ENCODE peak calls at places on chromosomes 5 and 9, in nine cellular contexts. J is tibial nerve, Z is heart left ventricle, Q is vagina, U is HepG2, I is GM12892, K is esophagus squamous epithelium, G is body of pancreas, D is endothelial cell of umbilical vein. M is an unnamed sample.

GRCh38 chr5:160800375-160800774 is 51.6 kb downstream of the ATP10B start:
- DNase-seq in Q (no peak), G (no peak), J (no peak), Z (no peak), K (no peak), U (no peak), I (no peak), D (no peak), M (no peak)

GRCh38 chr9:97046228-97046627 is 7.3 kb upstream of the CTSV start:
- DNase-seq in I (no peak), Z (no peak), K (no peak), D (no peak), G (peak), U (peak), Q (no peak), J (no peak), M (no peak)

GRCh38 chr5:72515211-72515610 is 8.0 kb upstream of the ZNF366 start:
- DNase-seq in Q (no peak), J (no peak), Z (no peak), K (no peak), G (no peak), U (no peak), D (no peak), I (no peak), M (no peak)

GRCh38 chr5:35470866-35471265 is 146.8 kb upstream of the SPEF2 start:
- DNase-seq in Z (no peak), G (no peak), J (no peak), K (no peak), I (no peak), U (peak), D (no peak), Q (no peak), M (no peak)

GRCh38 chr5:56671571-56671970 is 143.8 kb upstream of the MAP3K1 start:
- DNase-seq in J (no peak), Q (no peak), K (no peak), I (no peak), D (no peak), Z (no peak), U (no peak), G (no peak), M (no peak)

GRCh38 chr5:122835681-122836080 is 9.7 kb upstream of the SNX24 start:
- DNase-seq in G (no peak), Q (no peak), J (no peak), K (no peak), Z (no peak), I (no peak), U (no peak), D (no peak), M (no peak)

GRCh38 chr9:7149258-7149657 is 391.5 kb downstream of the KDM4C start:
- DNase-seq in U (no peak), D (no peak), I (no peak), G (no peak), Z (no peak), Q (no peak), K (no peak), J (no peak), M (no peak)

GRCh38 chr5:78404682-78405293 is 44.4 kb downstream of the SCAMP1 start:
- DNase-seq in G (no peak), I (no peak), Q (no peak), U (no peak), D (no peak), J (no peak), Z (no peak), K (no peak), M (no peak)

GRCh38 chr5:140548300-140548688 is 832 bp downstream of the EIF4EBP3 start:
- DNase-seq in D (no peak), K (no peak), I (no peak), G (no peak), J (no peak), U (no peak), Q (no peak), Z (no peak), M (no peak)

GRCh38 chr5:140548791-140549190 is 1.3 kb downstream of the EIF4EBP3 start:
- DNase-seq in D (no peak), I (no peak), J (no peak), Q (no peak), U (no peak), Z (no peak), G (no peak), K (no peak), M (no peak)

GRCh38 chr5:140549237-140550144 is 2.0 kb downstream of the EIF4EBP3 start:
- DNase-seq in G (peak), K (no peak), Q (no peak), U (no peak), D (peak), I (no peak), J (no peak), Z (peak), M (peak)

GRCh38 chr5:140551872-140552271 is 4.4 kb downstream of the EIF4EBP3 start:
- DNase-seq in J (no peak), K (no peak), I (no peak), Q (no peak), D (no peak), Z (no peak), G (no peak), U (no peak), M (no peak)

DNA sequence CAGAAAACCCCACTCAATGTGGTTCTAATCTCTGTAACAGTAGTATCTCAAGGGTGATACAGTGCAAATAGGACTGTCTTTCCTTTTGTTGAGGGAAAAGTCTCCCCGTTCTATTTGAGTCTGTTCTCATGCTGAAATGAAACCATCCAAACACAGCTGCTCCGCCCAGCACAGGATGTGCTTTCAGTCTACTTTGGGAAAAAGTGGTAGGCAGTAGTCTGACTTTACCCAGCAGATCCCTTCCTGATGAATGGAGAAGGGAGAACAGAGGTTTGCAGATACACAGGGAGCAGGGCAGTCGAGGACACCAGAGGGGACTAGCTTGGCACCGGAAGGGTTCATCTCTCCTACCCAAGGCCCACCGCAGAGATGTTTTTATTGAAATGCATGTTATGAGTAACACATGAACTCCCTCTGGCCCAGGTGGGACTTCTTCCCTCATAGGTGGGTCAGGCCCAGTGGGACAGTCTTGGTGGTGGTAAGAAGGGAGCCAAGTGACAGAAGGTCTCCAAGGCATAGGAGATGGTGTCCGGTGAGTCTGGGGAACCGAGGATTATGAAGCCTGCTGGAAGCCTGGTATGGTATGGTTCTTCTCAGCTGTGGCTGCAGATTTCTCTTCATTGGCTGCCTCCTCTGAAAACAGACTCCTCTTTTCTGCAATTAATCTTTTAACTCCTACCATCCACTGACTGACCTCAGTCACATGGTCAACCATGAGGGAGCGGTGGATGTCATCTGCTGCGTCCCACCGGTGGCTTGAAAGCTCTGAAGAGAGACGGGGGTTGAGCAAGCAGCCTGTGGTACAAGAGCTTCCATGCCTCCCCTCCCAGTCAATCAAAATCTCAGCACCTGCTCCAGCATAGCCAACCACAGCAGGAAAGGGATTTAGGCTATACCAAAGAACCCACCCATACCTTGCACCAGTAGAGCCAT is 3.0 kb downstream of the EIF4EBP3 start:
- DNase-seq in K (no peak), J (no peak), I (no peak), D (no peak), Q (no peak), Z (no peak), U (no peak), G (no peak), M (no peak)
- TF ChIP-seq POLR2A in K (no peak), J (no peak), I (no peak), D (no peak), Q (no peak), Z (no peak), U (peak), G (no peak), M (no peak)

GRCh38 chr5:146205499-146206202 is 2.2 kb downstream of the RBM27 start:
- DNase-seq in Z (no peak), Q (no peak), J (no peak), K (no peak), G (no peak), U (no peak), I (no peak), D (no peak), M (no peak)

GRCh38 chr5:146203872-146204192 is 427 bp downstream of the RBM27 start:
- DNase-seq in I (no peak), Q (no peak), Z (no peak), U (no peak), K (no peak), G (no peak), J (no peak), D (no peak), M (no peak)

GRCh38 chr5:146206257-146206656 is 2.9 kb downstream of the RBM27 start:
- DNase-seq in G (no peak), D (no peak), Z (no peak), Q (no peak), K (no peak), U (no peak), J (no peak), I (no peak), M (no peak)

GRCh38 chr5:146199216-146199815 is 4.1 kb upstream of the RBM27 start:
- DNase-seq in G (no peak), Z (no peak), Q (no peak), I (no peak), K (no peak), D (no peak), U (no peak), J (no peak), M (no peak)

DNA sequence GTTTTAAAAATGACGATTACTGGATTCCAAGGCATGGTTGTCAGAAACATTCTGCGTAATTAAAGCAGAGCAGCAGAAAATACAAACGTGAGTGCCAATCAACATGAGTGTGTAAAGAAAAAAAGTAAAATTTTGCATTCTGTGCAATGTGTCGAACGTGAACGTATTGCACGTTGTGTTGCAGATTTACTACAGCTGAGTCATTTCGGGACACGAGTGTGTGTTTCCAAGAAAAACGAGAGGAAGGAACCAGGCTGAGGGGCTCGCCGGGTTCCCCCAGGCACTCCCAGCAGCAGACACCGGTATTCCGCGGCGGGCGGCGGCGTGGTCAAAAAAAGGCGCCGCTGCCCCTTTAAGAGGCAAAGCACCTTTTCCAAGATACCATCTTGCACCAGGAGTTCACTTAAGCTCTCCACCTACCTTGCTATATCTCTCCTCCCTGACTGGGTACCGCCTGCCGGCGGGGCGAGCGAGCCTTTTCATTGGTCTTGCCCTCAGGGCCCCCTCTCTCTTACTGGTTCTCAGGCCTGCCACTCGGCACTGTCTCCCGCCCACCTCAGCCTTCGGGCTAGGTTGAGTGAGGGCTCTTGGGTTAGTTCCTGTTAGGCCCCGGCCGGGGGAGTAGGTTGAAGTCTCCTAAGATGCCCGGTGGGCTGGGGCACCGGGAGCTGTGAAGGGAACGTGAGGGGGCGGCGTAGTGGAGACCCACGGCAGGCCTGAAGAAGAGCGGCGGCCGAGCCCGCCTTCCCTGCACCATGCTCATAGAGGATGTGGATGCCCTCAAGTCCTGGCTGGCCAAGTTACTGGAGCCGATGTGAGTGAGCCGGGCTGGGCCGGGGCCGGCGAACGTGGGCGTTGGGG is at the start of gene RBM27:
- DNase-seq in J (peak), Q (peak), D (peak), Z (peak), K (peak), G (peak), I (peak), U (peak), M (peak)
- TF ChIP-seq POLR2A in J (peak), Q (no peak), D (peak), Z (peak), K (peak), G (peak), I (peak), U (peak), M (peak)

DNA sequence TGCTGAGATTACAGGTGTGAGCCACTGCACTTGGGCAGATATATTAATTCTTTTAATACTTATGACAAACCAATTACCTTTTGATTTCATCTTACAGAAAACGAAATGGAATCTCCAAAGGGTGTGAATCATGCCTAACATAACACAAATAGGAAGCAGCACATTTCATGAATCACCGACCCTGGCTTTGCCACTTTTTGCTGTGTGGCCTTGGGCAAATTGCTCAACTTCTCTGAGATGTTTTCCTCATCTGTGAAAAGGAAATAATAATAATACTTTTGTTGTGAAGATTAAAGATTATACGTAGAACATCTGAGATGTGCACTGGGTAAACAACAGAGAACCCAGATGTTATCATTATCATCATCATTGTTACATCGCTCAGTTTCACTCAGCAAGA is 50.7 kb upstream of the FREM1 start:
- DNase-seq in Q (no peak), K (no peak), Z (no peak), U (no peak), G (no peak), D (no peak), J (no peak), I (no peak), M (no peak)
- TF ChIP-seq POLR2A in Q (no peak), K (no peak), Z (no peak), U (no peak), G (no peak), D (no peak), J (no peak), I (no peak), M (no peak)

GRCh38 chr9:85940832-85941616 is at the start of gene NAA35:
- DNase-seq in D (peak), J (peak), G (peak), Q (peak), I (peak), Z (peak), K (peak), U (peak), M (peak)
- TF ChIP-seq POLR2A in D (no peak), J (peak), G (peak), Q (no peak), I (no peak), Z (no peak), K (no peak), U (peak), M (peak)

GRCh38 chr5:181243020-181243520 is 636 bp downstream of the RACK1 start:
- DNase-seq in G (no peak), U (no peak), K (no peak), Q (no peak), Z (no peak), J (no peak), I (no peak), D (peak), M (no peak)

GRCh38 chr5:181248277-181248676 is 4.6 kb upstream of the RACK1 start:
- DNase-seq in Q (no peak), K (no peak), J (no peak), G (no peak), Z (no peak), I (no peak), U (no peak), D (no peak), M (no peak)

GRCh38 chr5:181243521-181244307 is at the start of gene RACK1:
- DNase-seq in K (no peak), J (peak), Z (peak), Q (no peak), I (peak), D (peak), U (peak), G (peak), M (no peak)

GRCh38 chr5:181245427-181246275 is 1.9 kb upstream of the RACK1 start:
- DNase-seq in Q (no peak), J (no peak), Z (no peak), D (no peak), G (peak), U (no peak), I (no peak), K (no peak), M (no peak)

DNA sequence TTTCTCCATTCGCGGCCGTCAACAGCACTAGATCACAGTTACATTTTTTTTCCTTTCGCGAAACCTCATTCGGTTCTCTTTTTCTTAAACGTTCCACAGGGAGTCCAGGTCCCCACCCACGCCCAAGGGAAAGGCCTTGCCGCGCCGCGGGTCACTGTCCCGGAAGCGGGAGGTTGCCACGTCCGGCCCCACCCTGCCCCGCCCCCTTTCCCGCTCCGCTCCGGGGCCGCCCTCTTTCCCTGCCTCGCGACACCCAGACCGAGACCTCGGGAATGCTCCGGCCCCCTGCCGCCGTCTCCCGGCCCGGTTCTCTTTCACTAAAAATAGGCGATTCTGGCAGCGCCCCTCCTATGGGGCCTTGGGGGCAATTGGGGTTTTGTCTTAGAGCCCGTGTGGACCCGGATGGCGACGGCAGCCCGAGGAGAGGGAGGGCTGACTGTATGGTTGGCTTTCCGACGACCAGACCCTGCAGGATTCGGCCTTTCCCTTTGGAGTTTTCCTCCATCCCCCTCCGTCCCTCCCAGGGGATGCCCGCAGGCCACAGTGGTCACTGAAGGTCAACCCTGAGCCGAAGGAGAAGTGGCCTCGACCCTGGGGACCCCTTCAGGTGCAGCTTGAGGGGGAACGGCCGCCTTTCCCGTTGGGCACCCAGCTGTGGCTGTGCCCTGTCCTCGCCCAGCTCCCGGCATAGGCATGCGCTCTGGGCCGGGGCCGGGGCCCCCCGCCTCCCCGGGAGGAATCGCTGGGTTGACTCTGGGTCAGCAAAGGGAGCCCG is 2.8 kb upstream of the RACK1 start:
- DNase-seq in K (no peak), J (peak), U (peak), I (peak), D (peak), G (peak), Z (peak), Q (no peak), M (no peak)
- TF ChIP-seq POLR2A in K (peak), J (peak), U (peak), I (peak), D (no peak), G (peak), Z (peak), Q (no peak), M (peak)

DNA sequence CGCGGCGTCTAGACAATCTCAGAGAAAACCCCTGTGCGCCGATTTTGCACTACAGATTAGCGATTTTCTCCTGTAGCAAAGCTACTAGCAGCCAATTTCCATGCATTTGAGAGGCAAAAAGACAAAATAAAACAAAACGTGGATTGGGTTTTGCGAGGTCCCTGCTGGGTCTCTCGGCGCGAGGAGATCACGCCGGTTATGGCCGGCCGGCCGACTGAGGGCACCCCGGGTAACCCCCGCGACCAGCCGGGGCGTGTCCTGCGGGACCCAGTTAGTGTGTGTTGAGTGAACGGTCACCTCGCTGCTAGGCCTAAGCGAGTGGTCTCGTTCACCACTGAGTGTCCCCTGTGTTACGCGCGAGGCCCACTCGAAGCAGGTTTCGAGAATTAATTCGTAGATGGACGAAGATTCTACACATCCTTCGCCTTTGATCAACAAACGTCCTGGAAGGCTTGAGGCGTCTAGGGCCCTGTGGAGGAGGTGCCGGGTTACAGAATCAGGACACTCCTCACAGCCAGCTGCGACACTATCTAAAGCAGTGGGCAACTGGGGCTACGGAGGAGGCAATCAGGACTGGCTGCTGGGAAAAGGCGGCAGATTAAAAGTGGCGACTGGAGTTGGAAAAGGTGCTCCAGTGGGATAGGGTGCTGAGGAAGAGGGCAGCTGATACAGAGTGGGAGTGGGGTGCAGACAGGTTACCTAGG is 792 bp upstream of the VDAC1 start:
- DNase-seq in Z (peak), K (no peak), J (no peak), Q (no peak), D (no peak), U (no peak), G (no peak), I (peak), M (no peak)
- TF ChIP-seq POLR2A in Z (no peak), K (no peak), J (no peak), Q (no peak), D (no peak), U (no peak), G (no peak), I (no peak), M (no peak)

M was measured in erythroblast.